ENCODE peak calls at places on chromosomes 4 and X, in nine cellular contexts. One of them, this sample, is unnamed. For H3K27me3 and H3K4me1, the result is how much of the 10 kb centered on the place peaks cover.

GRCh38 chr4:77600521-77601451 is 4.8 kb upstream of the CXCL13 start:
- DNase-seq in ascending aorta: no peak
- DNase-seq in naive thymus-derived CD4-positive, alpha-beta T cell: peak
- DNase-seq in mammary epithelial cell: peak
- DNase-seq in IMR-90: peak
- DNase-seq in CD8-positive, alpha-beta memory T cell: no peak
- DNase-seq in upper lobe of right lung: no peak
- DNase-seq in iPS DF 6.9: no peak
- DNase-seq in small intestine: peak
- DNase-seq in this sample: no peak

GRCh38 chr4:168095776-168096443 is 3.6 kb downstream of the ANXA10 start:
- DNase-seq in upper lobe of right lung: no peak
- DNase-seq in iPS DF 6.9: no peak
- DNase-seq in mammary epithelial cell: peak
- DNase-seq in small intestine: no peak
- DNase-seq in CD8-positive, alpha-beta memory T cell: no peak
- DNase-seq in naive thymus-derived CD4-positive, alpha-beta T cell: no peak
- DNase-seq in ascending aorta: no peak
- DNase-seq in IMR-90: peak
- DNase-seq in this sample: no peak

GRCh38 chr4:54708339-54709279 is 50.9 kb downstream of the KIT start:
- DNase-seq in ascending aorta: no peak
- DNase-seq in small intestine: no peak
- DNase-seq in IMR-90: no peak
- DNase-seq in naive thymus-derived CD4-positive, alpha-beta T cell: no peak
- DNase-seq in mammary epithelial cell: no peak
- DNase-seq in upper lobe of right lung: no peak
- DNase-seq in CD8-positive, alpha-beta memory T cell: no peak
- DNase-seq in iPS DF 6.9: no peak
- DNase-seq in this sample: no peak

GRCh38 chrX:42102586-42103282 is 179.4 kb upstream of the CASK start:
- DNase-seq in small intestine: no peak
- DNase-seq in IMR-90: no peak
- DNase-seq in mammary epithelial cell: no peak
- DNase-seq in upper lobe of right lung: no peak
- DNase-seq in iPS DF 6.9: no peak
- DNase-seq in CD8-positive, alpha-beta memory T cell: no peak
- DNase-seq in naive thymus-derived CD4-positive, alpha-beta T cell: no peak
- DNase-seq in ascending aorta: no peak
- DNase-seq in this sample: no peak

GRCh38 chr4:163404570-163404969 is 60.9 kb downstream of the NPY5R start:
- DNase-seq in IMR-90: no peak
- DNase-seq in iPS DF 6.9: no peak
- DNase-seq in small intestine: no peak
- DNase-seq in CD8-positive, alpha-beta memory T cell: no peak
- DNase-seq in upper lobe of right lung: no peak
- DNase-seq in naive thymus-derived CD4-positive, alpha-beta T cell: no peak
- DNase-seq in ascending aorta: no peak
- DNase-seq in mammary epithelial cell: no peak
- DNase-seq in this sample: no peak

GRCh38 chr4:156388826-156389225 is 435.2 kb upstream of the CTSO start:
- DNase-seq in mammary epithelial cell: no peak
- DNase-seq in naive thymus-derived CD4-positive, alpha-beta T cell: no peak
- DNase-seq in iPS DF 6.9: no peak
- DNase-seq in small intestine: no peak
- DNase-seq in IMR-90: peak
- DNase-seq in CD8-positive, alpha-beta memory T cell: no peak
- DNase-seq in upper lobe of right lung: no peak
- DNase-seq in ascending aorta: no peak
- DNase-seq in this sample: no peak

GRCh38 chrX:141341341-141341740 is 99.0 kb upstream of the SPANXC start:
- DNase-seq in small intestine: no peak
- DNase-seq in iPS DF 6.9: no peak
- DNase-seq in IMR-90: peak
- DNase-seq in upper lobe of right lung: no peak
- DNase-seq in naive thymus-derived CD4-positive, alpha-beta T cell: no peak
- DNase-seq in CD8-positive, alpha-beta memory T cell: no peak
- DNase-seq in ascending aorta: no peak
- DNase-seq in mammary epithelial cell: peak
- DNase-seq in this sample: peak

GRCh38 chrX:48504261-48504660 is 4.5 kb upstream of the PORCN start:
- DNase-seq in IMR-90: no peak
- DNase-seq in naive thymus-derived CD4-positive, alpha-beta T cell: no peak
- DNase-seq in mammary epithelial cell: no peak
- DNase-seq in ascending aorta: no peak
- DNase-seq in upper lobe of right lung: no peak
- DNase-seq in small intestine: no peak
- DNase-seq in iPS DF 6.9: no peak
- DNase-seq in CD8-positive, alpha-beta memory T cell: no peak
- DNase-seq in this sample: no peak

DNA sequence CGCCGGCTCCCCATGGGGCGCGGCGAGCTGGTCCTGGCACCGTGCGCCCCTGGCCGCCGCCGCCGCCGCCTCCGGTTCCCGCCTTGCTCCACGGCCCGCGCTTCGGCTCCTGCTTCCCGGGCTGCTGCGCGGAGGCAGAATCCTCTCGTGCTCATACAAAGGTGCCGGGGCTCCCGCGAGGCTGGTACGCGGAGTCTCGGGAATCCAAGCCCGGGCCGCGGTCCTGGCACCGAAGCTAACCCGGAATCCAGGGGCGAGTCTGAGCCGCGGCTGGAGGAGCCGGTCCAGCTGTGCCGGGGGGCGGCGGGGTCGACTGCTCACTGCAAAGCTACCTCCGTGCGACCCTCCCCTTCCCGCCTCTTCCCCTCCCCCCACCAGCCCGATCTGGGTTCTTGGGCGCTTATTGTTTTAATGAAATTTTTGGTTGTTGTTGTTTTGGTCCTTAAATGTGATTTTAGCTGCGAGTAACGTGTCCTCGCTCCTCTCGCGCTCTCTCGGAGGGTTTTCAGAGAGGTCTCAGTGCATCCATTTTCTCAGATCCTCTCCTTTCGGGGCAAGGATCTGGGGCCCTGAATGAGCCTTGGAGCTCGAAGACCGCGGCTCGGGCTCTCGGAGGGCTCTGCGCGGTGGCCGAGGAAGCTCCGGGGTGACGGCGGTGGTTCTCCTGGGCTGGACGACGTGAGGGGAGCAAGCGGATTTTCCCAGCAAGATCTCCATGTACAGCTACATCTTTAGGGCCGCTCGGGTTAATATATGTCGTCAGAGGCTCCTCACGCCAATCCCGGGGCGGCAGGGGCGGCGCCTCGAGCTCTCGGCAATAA is at the start of gene HAND2:
- DNase-seq in ascending aorta: no peak
- DNase-seq in naive thymus-derived CD4-positive, alpha-beta T cell: no peak
- DNase-seq in iPS DF 6.9: no peak
- DNase-seq in mammary epithelial cell: no peak
- DNase-seq in upper lobe of right lung: no peak
- DNase-seq in IMR-90: peak
- DNase-seq in CD8-positive, alpha-beta memory T cell: no peak
- DNase-seq in small intestine: no peak
- DNase-seq in this sample: peak
- H3K27me3 ChIP-seq in ascending aorta: under half
- H3K27me3 ChIP-seq in naive thymus-derived CD4-positive, alpha-beta T cell: under half
- H3K27me3 ChIP-seq in iPS DF 6.9: half or more
- H3K27me3 ChIP-seq in mammary epithelial cell: half or more
- H3K27me3 ChIP-seq in upper lobe of right lung: half or more
- H3K27me3 ChIP-seq in IMR-90: half or more
- H3K27me3 ChIP-seq in CD8-positive, alpha-beta memory T cell: half or more
- H3K27me3 ChIP-seq in small intestine: half or more
- H3K27me3 ChIP-seq in this sample: under half

DNA sequence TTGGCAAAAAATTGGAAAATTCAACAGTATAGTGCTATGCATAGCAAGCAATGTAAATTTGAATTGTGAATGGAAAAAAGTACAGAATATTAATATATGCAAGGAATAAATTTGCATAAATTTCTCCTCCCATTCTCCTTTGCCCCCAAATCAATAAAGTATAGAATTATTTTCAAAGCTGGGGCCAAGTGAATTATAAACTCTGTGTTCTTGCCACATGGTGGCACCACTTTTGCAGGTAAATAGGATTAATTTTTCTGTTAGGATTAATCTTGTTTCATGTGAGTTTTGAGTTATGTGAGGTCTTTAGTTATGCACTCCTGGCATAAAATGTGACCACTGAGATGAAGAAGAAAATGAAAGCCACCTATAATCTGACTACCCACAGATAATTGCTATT is 19.9 kb downstream of the COPS4 start:
- DNase-seq in ascending aorta: no peak
- DNase-seq in iPS DF 6.9: no peak
- DNase-seq in mammary epithelial cell: no peak
- DNase-seq in upper lobe of right lung: no peak
- DNase-seq in small intestine: no peak
- DNase-seq in IMR-90: peak
- DNase-seq in naive thymus-derived CD4-positive, alpha-beta T cell: peak
- DNase-seq in CD8-positive, alpha-beta memory T cell: peak
- DNase-seq in this sample: no peak
- H3K4me1 ChIP-seq in ascending aorta: under half
- H3K4me1 ChIP-seq in iPS DF 6.9: under half
- H3K4me1 ChIP-seq in mammary epithelial cell: under half
- H3K4me1 ChIP-seq in upper lobe of right lung: under half
- H3K4me1 ChIP-seq in small intestine: under half
- H3K4me1 ChIP-seq in IMR-90: under half
- H3K4me1 ChIP-seq in naive thymus-derived CD4-positive, alpha-beta T cell: under half
- H3K4me1 ChIP-seq in CD8-positive, alpha-beta memory T cell: under half
- H3K4me1 ChIP-seq in this sample: under half

GRCh38 chrX:130878350-130879341 is 24.4 kb downstream of the ENOX2 start:
- DNase-seq in naive thymus-derived CD4-positive, alpha-beta T cell: no peak
- DNase-seq in upper lobe of right lung: no peak
- DNase-seq in small intestine: no peak
- DNase-seq in mammary epithelial cell: peak
- DNase-seq in iPS DF 6.9: no peak
- DNase-seq in IMR-90: peak
- DNase-seq in ascending aorta: no peak
- DNase-seq in CD8-positive, alpha-beta memory T cell: no peak
- DNase-seq in this sample: no peak

GRCh38 chrX:130887392-130887791 is 15.6 kb downstream of the ENOX2 start:
- DNase-seq in small intestine: no peak
- DNase-seq in mammary epithelial cell: no peak
- DNase-seq in ascending aorta: no peak
- DNase-seq in iPS DF 6.9: no peak
- DNase-seq in naive thymus-derived CD4-positive, alpha-beta T cell: no peak
- DNase-seq in upper lobe of right lung: no peak
- DNase-seq in IMR-90: no peak
- DNase-seq in CD8-positive, alpha-beta memory T cell: no peak
- DNase-seq in this sample: no peak

GRCh38 chrX:130885996-130886395 is 17.0 kb downstream of the ENOX2 start:
- DNase-seq in small intestine: no peak
- DNase-seq in IMR-90: no peak
- DNase-seq in ascending aorta: no peak
- DNase-seq in CD8-positive, alpha-beta memory T cell: no peak
- DNase-seq in naive thymus-derived CD4-positive, alpha-beta T cell: no peak
- DNase-seq in upper lobe of right lung: no peak
- DNase-seq in mammary epithelial cell: no peak
- DNase-seq in iPS DF 6.9: no peak
- DNase-seq in this sample: no peak

GRCh38 chrX:130885508-130885907 is 17.5 kb downstream of the ENOX2 start:
- DNase-seq in small intestine: no peak
- DNase-seq in iPS DF 6.9: no peak
- DNase-seq in upper lobe of right lung: no peak
- DNase-seq in naive thymus-derived CD4-positive, alpha-beta T cell: no peak
- DNase-seq in IMR-90: no peak
- DNase-seq in mammary epithelial cell: no peak
- DNase-seq in ascending aorta: no peak
- DNase-seq in CD8-positive, alpha-beta memory T cell: no peak
- DNase-seq in this sample: no peak

DNA sequence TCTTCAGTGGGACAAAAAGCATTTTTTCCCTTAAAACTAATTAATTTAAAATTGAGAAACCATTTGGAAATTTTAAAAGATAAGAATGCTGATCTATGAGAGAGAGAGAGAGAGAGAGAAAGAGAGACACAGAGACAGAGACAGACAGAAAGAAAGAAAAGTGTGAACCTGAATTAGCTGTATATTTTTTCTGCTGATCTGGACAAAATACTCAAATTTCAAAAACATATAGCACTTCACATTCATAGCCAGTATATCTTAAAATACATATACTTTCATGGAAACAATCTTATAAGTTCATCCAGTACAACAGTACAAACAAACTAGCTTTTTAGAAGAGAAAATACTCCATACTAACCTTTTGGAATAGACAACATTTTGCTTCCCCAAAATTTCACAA is 18.4 kb downstream of the ENOX2 start:
- DNase-seq in upper lobe of right lung: no peak
- DNase-seq in ascending aorta: no peak
- DNase-seq in CD8-positive, alpha-beta memory T cell: no peak
- DNase-seq in iPS DF 6.9: no peak
- DNase-seq in mammary epithelial cell: no peak
- DNase-seq in small intestine: no peak
- DNase-seq in IMR-90: no peak
- DNase-seq in naive thymus-derived CD4-positive, alpha-beta T cell: no peak
- DNase-seq in this sample: no peak
- H3K27me3 ChIP-seq in upper lobe of right lung: under half
- H3K27me3 ChIP-seq in ascending aorta: under half
- H3K27me3 ChIP-seq in CD8-positive, alpha-beta memory T cell: under half
- H3K27me3 ChIP-seq in iPS DF 6.9: under half
- H3K27me3 ChIP-seq in mammary epithelial cell: under half
- H3K27me3 ChIP-seq in small intestine: under half
- H3K27me3 ChIP-seq in IMR-90: under half
- H3K27me3 ChIP-seq in naive thymus-derived CD4-positive, alpha-beta T cell: under half
- H3K27me3 ChIP-seq in this sample: under half

GRCh38 chr4:16155503-16156169 is 70.6 kb downstream of the TAPT1 start:
- DNase-seq in CD8-positive, alpha-beta memory T cell: no peak
- DNase-seq in IMR-90: no peak
- DNase-seq in upper lobe of right lung: no peak
- DNase-seq in iPS DF 6.9: no peak
- DNase-seq in small intestine: no peak
- DNase-seq in mammary epithelial cell: no peak
- DNase-seq in ascending aorta: no peak
- DNase-seq in naive thymus-derived CD4-positive, alpha-beta T cell: no peak
- DNase-seq in this sample: peak

GRCh38 chr4:16157609-16158503 is 68.4 kb downstream of the TAPT1 start:
- DNase-seq in CD8-positive, alpha-beta memory T cell: no peak
- DNase-seq in naive thymus-derived CD4-positive, alpha-beta T cell: no peak
- DNase-seq in mammary epithelial cell: no peak
- DNase-seq in ascending aorta: no peak
- DNase-seq in iPS DF 6.9: no peak
- DNase-seq in IMR-90: no peak
- DNase-seq in upper lobe of right lung: no peak
- DNase-seq in small intestine: no peak
- DNase-seq in this sample: no peak

GRCh38 chr4:16160457-16160856 is 65.8 kb downstream of the TAPT1 start:
- DNase-seq in naive thymus-derived CD4-positive, alpha-beta T cell: no peak
- DNase-seq in CD8-positive, alpha-beta memory T cell: no peak
- DNase-seq in upper lobe of right lung: no peak
- DNase-seq in iPS DF 6.9: no peak
- DNase-seq in ascending aorta: no peak
- DNase-seq in mammary epithelial cell: no peak
- DNase-seq in small intestine: no peak
- DNase-seq in IMR-90: no peak
- DNase-seq in this sample: no peak

GRCh38 chr4:16159321-16159720 is 67.0 kb downstream of the TAPT1 start:
- DNase-seq in CD8-positive, alpha-beta memory T cell: no peak
- DNase-seq in IMR-90: no peak
- DNase-seq in naive thymus-derived CD4-positive, alpha-beta T cell: no peak
- DNase-seq in upper lobe of right lung: no peak
- DNase-seq in ascending aorta: no peak
- DNase-seq in small intestine: peak
- DNase-seq in mammary epithelial cell: no peak
- DNase-seq in iPS DF 6.9: no peak
- DNase-seq in this sample: no peak

DNA sequence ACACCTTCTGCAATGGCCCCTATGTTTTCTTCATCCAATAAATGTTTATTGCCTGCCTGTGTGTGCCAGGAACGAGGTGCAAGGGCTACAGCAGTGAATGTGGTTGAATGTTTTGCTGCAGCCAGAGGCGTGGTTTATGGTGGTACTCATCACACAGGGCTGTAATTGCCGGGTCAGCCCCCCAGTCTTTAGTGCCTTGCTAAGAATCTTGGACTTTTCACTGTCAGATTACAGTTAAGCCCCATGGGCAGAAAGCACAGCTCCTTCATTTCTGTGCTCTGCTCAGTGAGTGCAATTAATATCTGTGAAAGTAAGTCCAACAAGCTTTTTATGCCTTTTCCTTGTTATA is 67.8 kb downstream of the TAPT1 start:
- DNase-seq in mammary epithelial cell: no peak
- DNase-seq in ascending aorta: no peak
- DNase-seq in small intestine: peak
- DNase-seq in IMR-90: no peak
- DNase-seq in upper lobe of right lung: no peak
- DNase-seq in iPS DF 6.9: no peak
- DNase-seq in CD8-positive, alpha-beta memory T cell: no peak
- DNase-seq in naive thymus-derived CD4-positive, alpha-beta T cell: no peak
- DNase-seq in this sample: no peak
- H3K4me1 ChIP-seq in mammary epithelial cell: under half
- H3K4me1 ChIP-seq in ascending aorta: under half
- H3K4me1 ChIP-seq in small intestine: under half
- H3K4me1 ChIP-seq in IMR-90: under half
- H3K4me1 ChIP-seq in upper lobe of right lung: under half
- H3K4me1 ChIP-seq in iPS DF 6.9: under half
- H3K4me1 ChIP-seq in CD8-positive, alpha-beta memory T cell: under half
- H3K4me1 ChIP-seq in naive thymus-derived CD4-positive, alpha-beta T cell: under half
- H3K4me1 ChIP-seq in this sample: under half

This sample was measured in right cardiac atrium.